ENCODE peak calls at places on chromosomes 6 and 20, in ten cellular contexts. One of them, this sample, is unnamed.

GRCh38 chr20:34871966-34872603 is 571 bp downstream of the GGT7 start:
- DNase-seq in fibroblast of pulmonary artery: no peak
- DNase-seq in heart left ventricle: no peak
- DNase-seq in GM23338: peak; percentile 20
- DNase-seq in body of pancreas: no peak
- DNase-seq in cardiac muscle cell: no peak
- DNase-seq in IMR-90: no peak
- DNase-seq in endothelial cell of umbilical vein: no peak
- DNase-seq in fibroblast of mammary gland: no peak
- DNase-seq in spleen: no peak
- DNase-seq in this sample: no peak

GRCh38 chr6:118165500-118165899 is 258.4 kb downstream of the SLC35F1 start:
- DNase-seq in fibroblast of pulmonary artery: no peak
- DNase-seq in heart left ventricle: no peak
- DNase-seq in GM23338: no peak
- DNase-seq in body of pancreas: no peak
- DNase-seq in cardiac muscle cell: no peak
- DNase-seq in IMR-90: no peak
- DNase-seq in endothelial cell of umbilical vein: no peak
- DNase-seq in fibroblast of mammary gland: no peak
- DNase-seq in spleen: no peak
- DNase-seq in this sample: no peak

GRCh38 chr6:169253341-169253740 is 305 bp downstream of the THBS2 start:
- DNase-seq in fibroblast of pulmonary artery: peak; percentile 45
- DNase-seq in heart left ventricle: peak; percentile 14
- DNase-seq in GM23338: no peak
- DNase-seq in body of pancreas: no peak
- DNase-seq in cardiac muscle cell: no peak
- DNase-seq in IMR-90: no peak
- DNase-seq in endothelial cell of umbilical vein: no peak
- DNase-seq in fibroblast of mammary gland: no peak
- DNase-seq in spleen: no peak
- DNase-seq in this sample: no peak

GRCh38 chr20:37265152-37265551 is 3.5 kb upstream of the GHRH start:
- DNase-seq in fibroblast of pulmonary artery: no peak
- DNase-seq in heart left ventricle: no peak
- DNase-seq in GM23338: no peak
- DNase-seq in body of pancreas: no peak
- DNase-seq in cardiac muscle cell: no peak
- DNase-seq in IMR-90: no peak
- DNase-seq in endothelial cell of umbilical vein: no peak
- DNase-seq in fibroblast of mammary gland: no peak
- DNase-seq in spleen: no peak
- DNase-seq in this sample: no peak

GRCh38 chr6:122803056-122803695 is 14.1 kb downstream of the SMPDL3A start:
- DNase-seq in fibroblast of pulmonary artery: peak; percentile 67
- DNase-seq in heart left ventricle: no peak
- DNase-seq in GM23338: no peak
- DNase-seq in body of pancreas: no peak
- DNase-seq in cardiac muscle cell: no peak
- DNase-seq in IMR-90: peak; percentile 80
- DNase-seq in endothelial cell of umbilical vein: no peak
- DNase-seq in fibroblast of mammary gland: peak; percentile 68
- DNase-seq in spleen: no peak
- DNase-seq in this sample: no peak

GRCh38 chr6:134866563-134866962 is 83.3 kb downstream of the ALDH8A1 start:
- DNase-seq in fibroblast of pulmonary artery: no peak
- DNase-seq in heart left ventricle: no peak
- DNase-seq in GM23338: no peak
- DNase-seq in body of pancreas: no peak
- DNase-seq in cardiac muscle cell: no peak
- DNase-seq in IMR-90: no peak
- DNase-seq in endothelial cell of umbilical vein: no peak
- DNase-seq in fibroblast of mammary gland: no peak
- DNase-seq in spleen: no peak
- DNase-seq in this sample: no peak

GRCh38 chr6:166237611-166238010 is 70.0 kb upstream of the TBXT start:
- DNase-seq in fibroblast of pulmonary artery: no peak
- DNase-seq in heart left ventricle: no peak
- DNase-seq in GM23338: no peak
- DNase-seq in body of pancreas: no peak
- DNase-seq in cardiac muscle cell: no peak
- DNase-seq in IMR-90: no peak
- DNase-seq in endothelial cell of umbilical vein: no peak
- DNase-seq in fibroblast of mammary gland: peak; percentile 30
- DNase-seq in spleen: no peak
- DNase-seq in this sample: no peak

GRCh38 chr6:5078121-5078695 is 6.9 kb upstream of the PPP1R3G start:
- DNase-seq in fibroblast of pulmonary artery: no peak
- DNase-seq in heart left ventricle: no peak
- DNase-seq in GM23338: no peak
- DNase-seq in body of pancreas: no peak
- DNase-seq in cardiac muscle cell: no peak
- DNase-seq in IMR-90: no peak
- DNase-seq in endothelial cell of umbilical vein: peak; percentile 24
- DNase-seq in fibroblast of mammary gland: peak; percentile 30
- DNase-seq in spleen: no peak
- DNase-seq in this sample: no peak

GRCh38 chr6:22327881-22328280 is 31.0 kb upstream of the PRL start:
- DNase-seq in fibroblast of pulmonary artery: no peak
- DNase-seq in heart left ventricle: no peak
- DNase-seq in GM23338: no peak
- DNase-seq in body of pancreas: no peak
- DNase-seq in cardiac muscle cell: no peak
- DNase-seq in IMR-90: no peak
- DNase-seq in endothelial cell of umbilical vein: no peak
- DNase-seq in fibroblast of mammary gland: no peak
- DNase-seq in spleen: no peak
- DNase-seq in this sample: no peak

GRCh38 chr6:22326500-22326899 is 29.7 kb upstream of the PRL start:
- DNase-seq in fibroblast of pulmonary artery: no peak
- DNase-seq in heart left ventricle: no peak
- DNase-seq in GM23338: no peak
- DNase-seq in body of pancreas: no peak
- DNase-seq in cardiac muscle cell: no peak
- DNase-seq in IMR-90: no peak
- DNase-seq in endothelial cell of umbilical vein: no peak
- DNase-seq in fibroblast of mammary gland: no peak
- DNase-seq in spleen: no peak
- DNase-seq in this sample: no peak

GRCh38 chr6:22328499-22328898 is 31.7 kb upstream of the PRL start:
- DNase-seq in fibroblast of pulmonary artery: no peak
- DNase-seq in heart left ventricle: no peak
- DNase-seq in GM23338: no peak
- DNase-seq in body of pancreas: no peak
- DNase-seq in cardiac muscle cell: no peak
- DNase-seq in IMR-90: no peak
- DNase-seq in endothelial cell of umbilical vein: no peak
- DNase-seq in fibroblast of mammary gland: peak; percentile 29
- DNase-seq in spleen: no peak
- DNase-seq in this sample: no peak

GRCh38 chr6:22323848-22324247 is 27.0 kb upstream of the PRL start:
- DNase-seq in fibroblast of pulmonary artery: no peak
- DNase-seq in heart left ventricle: no peak
- DNase-seq in GM23338: no peak
- DNase-seq in body of pancreas: no peak
- DNase-seq in cardiac muscle cell: no peak
- DNase-seq in IMR-90: no peak
- DNase-seq in endothelial cell of umbilical vein: no peak
- DNase-seq in fibroblast of mammary gland: no peak
- DNase-seq in spleen: no peak
- DNase-seq in this sample: no peak

DNA sequence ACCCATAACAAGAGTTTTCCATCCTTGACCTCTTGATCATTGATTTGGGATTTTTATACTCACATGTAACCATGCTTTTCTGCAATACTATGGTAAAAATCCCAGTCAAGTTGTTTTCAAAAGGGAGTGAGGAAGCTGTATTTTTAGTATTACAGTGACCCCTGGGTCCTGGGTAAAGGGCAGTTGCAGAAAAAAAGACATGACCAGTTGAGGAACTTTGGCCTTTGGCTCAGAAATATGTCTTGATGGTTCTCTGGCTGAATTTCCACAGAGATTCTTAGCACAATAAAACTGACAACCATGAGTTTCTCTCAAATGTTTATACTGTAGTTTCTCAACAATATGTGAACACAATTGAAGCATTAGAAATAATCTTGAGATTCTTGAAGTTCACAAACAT is 28.6 kb upstream of the PRL start:
- DNase-seq in fibroblast of pulmonary artery: no peak
- DNase-seq in heart left ventricle: no peak
- DNase-seq in GM23338: no peak
- DNase-seq in body of pancreas: no peak
- DNase-seq in cardiac muscle cell: no peak
- DNase-seq in IMR-90: no peak
- DNase-seq in endothelial cell of umbilical vein: no peak
- DNase-seq in fibroblast of mammary gland: no peak
- DNase-seq in spleen: no peak
- DNase-seq in this sample: no peak
- H3K4me3 ChIP-seq in fibroblast of pulmonary artery: no peak overlapping the region
- H3K4me3 ChIP-seq in heart left ventricle: no peak overlapping the region
- H3K4me3 ChIP-seq in GM23338: no peak overlapping the region
- H3K4me3 ChIP-seq in body of pancreas: no peak overlapping the region
- H3K4me3 ChIP-seq in cardiac muscle cell: no peak overlapping the region
- H3K4me3 ChIP-seq in IMR-90: no peak overlapping the region
- H3K4me3 ChIP-seq in endothelial cell of umbilical vein: no peak overlapping the region
- H3K4me3 ChIP-seq in fibroblast of mammary gland: no peak overlapping the region
- H3K4me3 ChIP-seq in spleen: no peak overlapping the region
- H3K4me3 ChIP-seq in this sample: no peak overlapping the region

GRCh38 chr6:38716825-38717224 is 1.7 kb downstream of the DNAH8 start:
- DNase-seq in fibroblast of pulmonary artery: no peak
- DNase-seq in heart left ventricle: no peak
- DNase-seq in GM23338: no peak
- DNase-seq in body of pancreas: no peak
- DNase-seq in cardiac muscle cell: no peak
- DNase-seq in IMR-90: no peak
- DNase-seq in endothelial cell of umbilical vein: no peak
- DNase-seq in fibroblast of mammary gland: no peak
- DNase-seq in spleen: no peak
- DNase-seq in this sample: no peak

GRCh38 chr6:38719358-38719757 is 4.2 kb downstream of the DNAH8 start:
- DNase-seq in fibroblast of pulmonary artery: no peak
- DNase-seq in heart left ventricle: no peak
- DNase-seq in GM23338: no peak
- DNase-seq in body of pancreas: no peak
- DNase-seq in cardiac muscle cell: no peak
- DNase-seq in IMR-90: no peak
- DNase-seq in endothelial cell of umbilical vein: no peak
- DNase-seq in fibroblast of mammary gland: no peak
- DNase-seq in spleen: no peak
- DNase-seq in this sample: no peak

GRCh38 chr6:38722037-38722436 is 6.9 kb downstream of the DNAH8 start:
- DNase-seq in fibroblast of pulmonary artery: no peak
- DNase-seq in heart left ventricle: no peak
- DNase-seq in GM23338: no peak
- DNase-seq in body of pancreas: no peak
- DNase-seq in cardiac muscle cell: no peak
- DNase-seq in IMR-90: no peak
- DNase-seq in endothelial cell of umbilical vein: no peak
- DNase-seq in fibroblast of mammary gland: no peak
- DNase-seq in spleen: no peak
- DNase-seq in this sample: no peak

GRCh38 chr6:38722727-38723334 is 7.7 kb downstream of the DNAH8 start:
- DNase-seq in fibroblast of pulmonary artery: no peak
- DNase-seq in heart left ventricle: no peak
- DNase-seq in GM23338: peak; percentile 27
- DNase-seq in body of pancreas: no peak
- DNase-seq in cardiac muscle cell: no peak
- DNase-seq in IMR-90: no peak
- DNase-seq in endothelial cell of umbilical vein: no peak
- DNase-seq in fibroblast of mammary gland: no peak
- DNase-seq in spleen: no peak
- DNase-seq in this sample: no peak

GRCh38 chr6:38720295-38720694 is 5.2 kb downstream of the DNAH8 start:
- DNase-seq in fibroblast of pulmonary artery: peak; percentile 31
- DNase-seq in heart left ventricle: no peak
- DNase-seq in GM23338: peak; percentile 74
- DNase-seq in body of pancreas: no peak
- DNase-seq in cardiac muscle cell: no peak
- DNase-seq in IMR-90: peak; percentile 10
- DNase-seq in endothelial cell of umbilical vein: peak; percentile 49
- DNase-seq in fibroblast of mammary gland: no peak
- DNase-seq in spleen: no peak
- DNase-seq in this sample: no peak
- TF ChIP-seq CTCF in fibroblast of pulmonary artery: peak; percentile 26
- TF ChIP-seq CTCF in heart left ventricle: no peak
- TF ChIP-seq CTCF in GM23338: peak; percentile 73
- TF ChIP-seq CTCF in body of pancreas: no peak
- TF ChIP-seq CTCF in cardiac muscle cell: peak; percentile 21
- TF ChIP-seq CTCF in IMR-90: peak; percentile 33
- TF ChIP-seq CTCF in endothelial cell of umbilical vein: peak; percentile 20
- TF ChIP-seq CTCF in fibroblast of mammary gland: no peak
- TF ChIP-seq CTCF in spleen: no peak
- TF ChIP-seq CTCF in this sample: no peak

GRCh38 chr6:32194388-32194787 is 1.9 kb upstream of the GPSM3 start:
- DNase-seq in fibroblast of pulmonary artery: no peak
- DNase-seq in heart left ventricle: no peak
- DNase-seq in GM23338: no peak
- DNase-seq in body of pancreas: no peak
- DNase-seq in cardiac muscle cell: no peak
- DNase-seq in IMR-90: no peak
- DNase-seq in endothelial cell of umbilical vein: no peak
- DNase-seq in fibroblast of mammary gland: no peak
- DNase-seq in spleen: no peak
- DNase-seq in this sample: no peak

GRCh38 chr6:32190946-32191677 is 1.1 kb upstream of the PBX2 start:
- DNase-seq in fibroblast of pulmonary artery: no peak
- DNase-seq in heart left ventricle: no peak
- DNase-seq in GM23338: no peak
- DNase-seq in body of pancreas: no peak
- DNase-seq in cardiac muscle cell: no peak
- DNase-seq in IMR-90: no peak
- DNase-seq in endothelial cell of umbilical vein: no peak
- DNase-seq in fibroblast of mammary gland: no peak
- DNase-seq in spleen: no peak
- DNase-seq in this sample: no peak

GRCh38 chr6:32190054-32190945 is at the start of gene PBX2:
- DNase-seq in fibroblast of pulmonary artery: peak; percentile 94
- DNase-seq in heart left ventricle: peak; percentile 95
- DNase-seq in GM23338: peak; percentile 93
- DNase-seq in body of pancreas: peak; percentile 88
- DNase-seq in cardiac muscle cell: peak; percentile 90
- DNase-seq in IMR-90: peak; percentile 89
- DNase-seq in endothelial cell of umbilical vein: peak; percentile 93
- DNase-seq in fibroblast of mammary gland: peak; percentile 85
- DNase-seq in spleen: peak; percentile 96
- DNase-seq in this sample: peak; percentile 93

GRCh38 chr6:32191696-32192607 is 491 bp downstream of the GPSM3 start:
- DNase-seq in fibroblast of pulmonary artery: no peak
- DNase-seq in heart left ventricle: no peak
- DNase-seq in GM23338: no peak
- DNase-seq in body of pancreas: no peak
- DNase-seq in cardiac muscle cell: no peak
- DNase-seq in IMR-90: no peak
- DNase-seq in endothelial cell of umbilical vein: no peak
- DNase-seq in fibroblast of mammary gland: no peak
- DNase-seq in spleen: peak; percentile 88
- DNase-seq in this sample: no peak

DNA sequence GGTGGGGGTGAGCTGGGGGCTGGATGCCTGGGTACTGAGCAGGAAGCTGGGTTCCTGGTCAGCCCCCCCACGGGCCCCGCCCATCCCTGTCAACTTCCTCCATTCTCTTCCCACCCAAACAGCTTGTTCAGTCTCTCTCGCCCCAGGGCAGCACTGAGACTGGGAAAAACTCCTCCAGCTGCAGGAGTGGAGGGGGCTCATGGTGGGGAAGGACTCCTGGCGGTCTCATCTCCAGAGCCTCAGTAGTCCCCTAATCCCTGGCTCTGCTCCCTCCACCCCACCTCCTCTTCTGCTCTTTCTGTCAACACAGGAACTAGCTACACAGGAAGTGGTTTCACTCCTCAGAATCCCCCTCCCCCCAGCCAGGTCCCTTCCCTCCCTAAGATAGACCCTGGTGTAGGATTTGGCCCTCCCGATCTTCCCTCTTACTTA is at the start of gene GPSM3:
- DNase-seq in fibroblast of pulmonary artery: peak; percentile 57
- DNase-seq in heart left ventricle: peak; percentile 77
- DNase-seq in GM23338: peak; percentile 85
- DNase-seq in body of pancreas: no peak
- DNase-seq in cardiac muscle cell: no peak
- DNase-seq in IMR-90: peak; percentile 36
- DNase-seq in endothelial cell of umbilical vein: peak; percentile 57
- DNase-seq in fibroblast of mammary gland: no peak
- DNase-seq in spleen: peak; percentile 95
- DNase-seq in this sample: no peak
- H3K4me3 ChIP-seq in fibroblast of pulmonary artery: peak within 1 kb of the TSS; percentile 2
- H3K4me3 ChIP-seq in heart left ventricle: peak within 1 kb of the TSS; percentile 31
- H3K4me3 ChIP-seq in GM23338: peak within 1 kb of the TSS; percentile 43
- H3K4me3 ChIP-seq in body of pancreas: no peak within 1 kb of the TSS
- H3K4me3 ChIP-seq in cardiac muscle cell: no peak within 1 kb of the TSS
- H3K4me3 ChIP-seq in IMR-90: no peak within 1 kb of the TSS
- H3K4me3 ChIP-seq in endothelial cell of umbilical vein: peak within 1 kb of the TSS; percentile 15
- H3K4me3 ChIP-seq in fibroblast of mammary gland: no peak within 1 kb of the TSS
- H3K4me3 ChIP-seq in spleen: peak within 1 kb of the TSS; percentile 79
- H3K4me3 ChIP-seq in this sample: no peak within 1 kb of the TSS

DNA sequence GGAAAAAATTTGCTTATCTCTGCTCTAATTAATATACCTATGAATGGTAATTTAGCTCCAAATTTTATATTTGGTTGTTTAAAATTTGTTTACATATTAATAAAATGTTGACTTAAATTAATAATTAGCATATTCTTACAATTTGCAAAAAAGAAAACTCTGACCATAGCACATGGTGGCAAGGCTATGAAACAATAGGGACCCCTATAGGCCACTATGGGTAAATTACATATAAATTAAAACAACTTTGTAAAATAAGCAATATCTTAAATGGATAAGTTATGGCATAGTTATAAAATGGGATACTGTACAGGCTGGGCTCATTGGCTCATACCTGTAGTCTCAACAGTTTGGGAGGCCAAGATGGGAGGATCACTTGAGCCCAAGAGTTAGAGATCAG is 76.0 kb downstream of the MKKS start:
- DNase-seq in fibroblast of pulmonary artery: peak; percentile 29
- DNase-seq in heart left ventricle: no peak
- DNase-seq in GM23338: no peak
- DNase-seq in body of pancreas: no peak
- DNase-seq in cardiac muscle cell: no peak
- DNase-seq in IMR-90: peak; percentile 17
- DNase-seq in endothelial cell of umbilical vein: peak; percentile 37
- DNase-seq in fibroblast of mammary gland: peak; percentile 44
- DNase-seq in spleen: no peak
- DNase-seq in this sample: no peak
- TF ChIP-seq CTCF in fibroblast of pulmonary artery: peak; percentile 63
- TF ChIP-seq CTCF in heart left ventricle: peak; percentile 24
- TF ChIP-seq CTCF in GM23338: peak; percentile 61
- TF ChIP-seq CTCF in body of pancreas: no peak
- TF ChIP-seq CTCF in cardiac muscle cell: peak; percentile 62
- TF ChIP-seq CTCF in IMR-90: peak; percentile 72
- TF ChIP-seq CTCF in endothelial cell of umbilical vein: peak; percentile 13
- TF ChIP-seq CTCF in fibroblast of mammary gland: peak; percentile 81
- TF ChIP-seq CTCF in spleen: no peak
- TF ChIP-seq CTCF in this sample: peak; percentile 56